ENCODE peak calls at places on chromosome 7, in four cellular contexts. S is mammary epithelial cell, U is heart right ventricle, I is NCI-H345. O is an unnamed sample.

GRCh38 chr7:26457702-26458327 is 166.2 kb downstream of the SNX10 start:
- DNase-seq in S (no peak), U (no peak), I (no peak), O (no peak)

GRCh38 chr7:133977409-133978274 is 149.5 kb upstream of the LRGUK start:
- DNase-seq in S (no peak), U (no peak), I (peak; percentile 14), O (no peak)

GRCh38 chr7:93958651-93959050 is 37.1 kb downstream of the GNG11 start:
- DNase-seq in I (no peak), S (no peak), U (no peak), O (no peak)

GRCh38 chr7:87876759-87877234 is 504 bp downstream of the DBF4 start:
- DNase-seq in U (peak; percentile 48), S (peak; percentile 64), I (peak; percentile 58), O (peak; percentile 57)

GRCh38 chr7:86989407-86989806 is 70.0 kb downstream of the ELAPOR2 start:
- DNase-seq in I (no peak), U (no peak), S (no peak), O (no peak)

GRCh38 chr7:19177269-19177668 is 32.0 kb upstream of the FERD3L start:
- DNase-seq in S (peak; percentile 14), I (no peak), U (no peak), O (no peak)

GRCh38 chr7:96397936-96398596 is 76.2 kb upstream of the SLC25A13 start:
- DNase-seq in S (peak; percentile 19), U (no peak), I (no peak), O (peak; percentile 70)

GRCh38 chr7:97973206-97973658 is 16.8 kb downstream of the OCM2 start:
- DNase-seq in S (no peak), I (peak; percentile 87), U (no peak), O (no peak)

GRCh38 chr7:137626469-137627067 is 220.2 kb downstream of the DGKI start:
- DNase-seq in I (no peak), S (peak; percentile 41), U (no peak), O (no peak)